ENCODE peak calls at places on chromosomes 11 and 22, in nine cellular contexts. One of them, this sample, is unnamed.

GRCh38 chr11:102047305-102047924 is at the start of gene CFAP300:
- DNase-seq in left ventricle myocardium inferior: peak
- DNase-seq in stomach: peak
- DNase-seq in colonic mucosa: peak
- DNase-seq in GM06990: peak
- DNase-seq in brain microvascular endothelial cell: peak
- DNase-seq in thoracic aorta: peak
- DNase-seq in psoas muscle: peak
- DNase-seq in mammary epithelial cell: peak
- DNase-seq in this sample: no peak

GRCh38 chr22:37661160-37661924 is 2.8 kb downstream of the PDXP start:
- DNase-seq in mammary epithelial cell: peak
- DNase-seq in left ventricle myocardium inferior: no peak
- DNase-seq in thoracic aorta: no peak
- DNase-seq in brain microvascular endothelial cell: peak
- DNase-seq in psoas muscle: no peak
- DNase-seq in colonic mucosa: no peak
- DNase-seq in stomach: no peak
- DNase-seq in GM06990: no peak
- DNase-seq in this sample: no peak

GRCh38 chr11:62908468-62909072 is 12.6 kb downstream of the CHRM1 start:
- DNase-seq in psoas muscle: no peak
- DNase-seq in brain microvascular endothelial cell: no peak
- DNase-seq in stomach: peak
- DNase-seq in GM06990: no peak
- DNase-seq in colonic mucosa: peak
- DNase-seq in thoracic aorta: no peak
- DNase-seq in mammary epithelial cell: no peak
- DNase-seq in left ventricle myocardium inferior: no peak
- DNase-seq in this sample: no peak

GRCh38 chr22:38327805-38328204 is 10.6 kb upstream of the CSNK1E start:
- DNase-seq in GM06990: no peak
- DNase-seq in brain microvascular endothelial cell: no peak
- DNase-seq in stomach: no peak
- DNase-seq in mammary epithelial cell: peak
- DNase-seq in psoas muscle: no peak
- DNase-seq in left ventricle myocardium inferior: no peak
- DNase-seq in thoracic aorta: no peak
- DNase-seq in colonic mucosa: no peak
- DNase-seq in this sample: peak

GRCh38 chr11:2159536-2160413 is 1.2 kb downstream of the INS start:
- DNase-seq in stomach: no peak
- DNase-seq in psoas muscle: no peak
- DNase-seq in left ventricle myocardium inferior: no peak
- DNase-seq in mammary epithelial cell: no peak
- DNase-seq in brain microvascular endothelial cell: no peak
- DNase-seq in GM06990: no peak
- DNase-seq in thoracic aorta: no peak
- DNase-seq in colonic mucosa: no peak
- DNase-seq in this sample: no peak

GRCh38 chr11:69480547-69481392 is 693 bp upstream of the LINC01488 start:
- DNase-seq in thoracic aorta: no peak
- DNase-seq in mammary epithelial cell: no peak
- DNase-seq in GM06990: no peak
- DNase-seq in colonic mucosa: peak
- DNase-seq in left ventricle myocardium inferior: peak
- DNase-seq in stomach: no peak
- DNase-seq in psoas muscle: peak
- DNase-seq in brain microvascular endothelial cell: peak
- DNase-seq in this sample: no peak

GRCh38 chr11:13110929-13111812 is 102.1 kb downstream of the RASSF10 start:
- DNase-seq in psoas muscle: no peak
- DNase-seq in colonic mucosa: no peak
- DNase-seq in stomach: no peak
- DNase-seq in GM06990: no peak
- DNase-seq in mammary epithelial cell: peak
- DNase-seq in brain microvascular endothelial cell: peak
- DNase-seq in thoracic aorta: no peak
- DNase-seq in left ventricle myocardium inferior: peak
- DNase-seq in this sample: no peak

GRCh38 chr11:44973634-44974401 is 23.1 kb upstream of the TP53I11 start:
- DNase-seq in mammary epithelial cell: no peak
- DNase-seq in brain microvascular endothelial cell: no peak
- DNase-seq in stomach: no peak
- DNase-seq in thoracic aorta: no peak
- DNase-seq in psoas muscle: no peak
- DNase-seq in GM06990: no peak
- DNase-seq in left ventricle myocardium inferior: no peak
- DNase-seq in colonic mucosa: no peak
- DNase-seq in this sample: no peak

GRCh38 chr11:20162824-20163777 is 2.8 kb upstream of the DBX1 start:
- DNase-seq in colonic mucosa: no peak
- DNase-seq in GM06990: no peak
- DNase-seq in mammary epithelial cell: peak
- DNase-seq in thoracic aorta: no peak
- DNase-seq in psoas muscle: no peak
- DNase-seq in stomach: no peak
- DNase-seq in brain microvascular endothelial cell: peak
- DNase-seq in left ventricle myocardium inferior: no peak
- DNase-seq in this sample: no peak
- H3K4me3 ChIP-seq in colonic mucosa: no peak
- H3K4me3 ChIP-seq in GM06990: no peak
- H3K4me3 ChIP-seq in mammary epithelial cell: no peak
- H3K4me3 ChIP-seq in thoracic aorta: peak
- H3K4me3 ChIP-seq in psoas muscle: peak
- H3K4me3 ChIP-seq in stomach: peak
- H3K4me3 ChIP-seq in brain microvascular endothelial cell: peak
- H3K4me3 ChIP-seq in left ventricle myocardium inferior: peak
- H3K4me3 ChIP-seq in this sample: peak

DNA sequence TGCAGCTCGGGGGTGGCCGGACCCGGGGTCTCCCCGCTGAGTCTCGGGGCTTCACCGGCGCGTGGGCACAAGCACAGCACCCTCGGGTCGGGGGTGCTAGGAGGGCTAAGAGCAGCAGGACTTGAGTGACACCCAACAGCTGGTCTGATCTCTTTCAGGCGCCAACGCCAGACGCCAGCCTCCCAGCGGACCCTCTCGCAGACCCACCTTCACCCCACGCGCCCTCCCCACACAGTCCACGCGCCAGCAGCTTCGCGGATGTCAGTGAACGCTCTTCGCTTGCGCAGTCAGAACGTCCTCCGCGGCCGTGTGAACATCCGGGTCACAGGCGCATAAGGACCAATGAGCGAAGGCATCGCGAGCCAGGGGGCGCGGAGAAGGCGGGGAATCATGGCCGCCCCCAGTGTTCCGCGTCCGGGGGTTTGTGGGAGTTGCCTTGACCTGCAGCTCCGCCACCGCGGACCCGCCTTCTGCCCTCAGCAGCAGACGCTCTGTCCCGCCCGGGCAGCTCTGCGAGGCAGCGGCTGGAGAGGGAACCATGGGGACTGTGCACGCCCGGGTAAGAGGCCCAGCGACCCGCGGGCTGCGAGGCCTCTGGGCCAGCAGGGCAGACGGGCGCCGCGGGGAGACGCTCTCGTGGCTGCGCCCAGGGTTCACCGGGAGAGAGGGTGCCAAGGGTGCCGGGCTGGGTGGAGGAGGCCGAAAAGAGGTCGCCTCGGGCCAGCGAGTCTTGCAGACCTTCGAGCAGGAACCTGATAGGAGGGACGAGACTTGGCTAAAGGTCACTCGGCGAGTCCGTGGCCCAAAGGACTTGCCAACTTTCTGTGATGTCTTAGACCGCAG is at the start of gene SAMM50:
- DNase-seq in brain microvascular endothelial cell: peak
- DNase-seq in mammary epithelial cell: peak
- DNase-seq in GM06990: peak
- DNase-seq in stomach: peak
- DNase-seq in colonic mucosa: peak
- DNase-seq in left ventricle myocardium inferior: peak
- DNase-seq in psoas muscle: peak
- DNase-seq in thoracic aorta: peak
- DNase-seq in this sample: peak
- TF ChIP-seq CTCF in brain microvascular endothelial cell: no peak
- TF ChIP-seq CTCF in mammary epithelial cell: no peak
- TF ChIP-seq CTCF in GM06990: peak
- TF ChIP-seq CTCF in stomach: no peak
- TF ChIP-seq CTCF in colonic mucosa: no peak
- TF ChIP-seq CTCF in left ventricle myocardium inferior: no peak
- TF ChIP-seq CTCF in psoas muscle: no peak
- TF ChIP-seq CTCF in thoracic aorta: no peak
- TF ChIP-seq CTCF in this sample: no peak

GRCh38 chr11:93216511-93217121 is 18.8 kb upstream of the SLC36A4 start:
- DNase-seq in colonic mucosa: peak
- DNase-seq in thoracic aorta: no peak
- DNase-seq in GM06990: no peak
- DNase-seq in brain microvascular endothelial cell: no peak
- DNase-seq in mammary epithelial cell: no peak
- DNase-seq in left ventricle myocardium inferior: no peak
- DNase-seq in psoas muscle: no peak
- DNase-seq in stomach: peak
- DNase-seq in this sample: no peak

GRCh38 chr11:93213622-93214021 is 15.8 kb upstream of the SLC36A4 start:
- DNase-seq in colonic mucosa: no peak
- DNase-seq in stomach: no peak
- DNase-seq in mammary epithelial cell: no peak
- DNase-seq in psoas muscle: no peak
- DNase-seq in left ventricle myocardium inferior: no peak
- DNase-seq in GM06990: no peak
- DNase-seq in thoracic aorta: no peak
- DNase-seq in brain microvascular endothelial cell: no peak
- DNase-seq in this sample: no peak

GRCh38 chr11:93208663-93209270 is 11.0 kb upstream of the SLC36A4 start:
- DNase-seq in psoas muscle: no peak
- DNase-seq in brain microvascular endothelial cell: no peak
- DNase-seq in GM06990: no peak
- DNase-seq in stomach: no peak
- DNase-seq in left ventricle myocardium inferior: no peak
- DNase-seq in mammary epithelial cell: no peak
- DNase-seq in thoracic aorta: no peak
- DNase-seq in colonic mucosa: no peak
- DNase-seq in this sample: no peak

GRCh38 chr11:93209476-93209875 is 11.7 kb upstream of the SLC36A4 start:
- DNase-seq in brain microvascular endothelial cell: no peak
- DNase-seq in mammary epithelial cell: no peak
- DNase-seq in psoas muscle: no peak
- DNase-seq in thoracic aorta: no peak
- DNase-seq in stomach: no peak
- DNase-seq in GM06990: no peak
- DNase-seq in left ventricle myocardium inferior: no peak
- DNase-seq in colonic mucosa: no peak
- DNase-seq in this sample: no peak

DNA sequence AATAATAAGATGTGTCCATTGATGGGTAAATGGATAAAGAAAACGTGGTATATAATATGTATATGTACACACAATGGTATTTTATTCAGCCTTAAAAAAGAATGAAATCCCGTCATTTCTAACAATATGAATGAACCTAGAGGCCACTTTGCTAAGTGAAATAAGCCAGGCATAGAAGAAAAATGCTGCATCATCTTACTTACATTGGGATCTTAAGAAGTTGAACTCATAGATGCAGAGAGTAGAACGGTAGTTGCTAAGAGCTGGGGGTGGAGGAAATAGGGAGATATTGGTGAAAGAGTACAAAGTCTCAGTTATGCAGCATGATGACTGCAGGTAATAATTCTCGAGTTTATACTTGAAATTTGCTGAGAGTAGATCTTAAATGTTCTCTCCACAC is 14.3 kb upstream of the SLC36A4 start:
- DNase-seq in psoas muscle: no peak
- DNase-seq in GM06990: no peak
- DNase-seq in left ventricle myocardium inferior: no peak
- DNase-seq in brain microvascular endothelial cell: no peak
- DNase-seq in colonic mucosa: no peak
- DNase-seq in stomach: no peak
- DNase-seq in mammary epithelial cell: no peak
- DNase-seq in thoracic aorta: no peak
- DNase-seq in this sample: no peak
- H3K4me3 ChIP-seq in psoas muscle: no peak
- H3K4me3 ChIP-seq in GM06990: no peak
- H3K4me3 ChIP-seq in left ventricle myocardium inferior: no peak
- H3K4me3 ChIP-seq in brain microvascular endothelial cell: no peak
- H3K4me3 ChIP-seq in colonic mucosa: no peak
- H3K4me3 ChIP-seq in stomach: no peak
- H3K4me3 ChIP-seq in mammary epithelial cell: no peak
- H3K4me3 ChIP-seq in thoracic aorta: no peak
- H3K4me3 ChIP-seq in this sample: no peak

DNA sequence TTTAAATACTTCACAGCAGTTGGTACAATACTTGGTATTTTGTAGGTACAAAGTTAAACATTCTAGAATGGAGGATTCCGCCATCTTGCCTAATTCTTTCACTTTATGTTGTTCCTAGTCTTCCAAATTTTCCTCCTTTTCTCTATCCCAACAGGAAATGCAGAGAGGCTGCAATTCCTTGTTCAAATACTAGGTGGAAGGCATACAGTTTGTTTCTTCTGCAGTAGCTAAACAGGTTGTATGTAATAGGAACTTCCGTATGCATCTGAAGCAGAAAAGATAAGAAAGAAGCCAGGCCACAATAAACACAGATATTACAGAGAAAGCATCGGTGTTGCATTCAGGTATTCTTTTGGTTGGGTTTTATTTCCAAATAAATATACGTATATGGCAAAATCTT is 186.4 kb upstream of the MTMR2 start:
- DNase-seq in left ventricle myocardium inferior: no peak
- DNase-seq in GM06990: no peak
- DNase-seq in psoas muscle: no peak
- DNase-seq in thoracic aorta: no peak
- DNase-seq in brain microvascular endothelial cell: no peak
- DNase-seq in colonic mucosa: no peak
- DNase-seq in stomach: no peak
- DNase-seq in mammary epithelial cell: no peak
- DNase-seq in this sample: no peak
- TF ChIP-seq CTCF in left ventricle myocardium inferior: no peak
- TF ChIP-seq CTCF in GM06990: no peak
- TF ChIP-seq CTCF in psoas muscle: no peak
- TF ChIP-seq CTCF in thoracic aorta: no peak
- TF ChIP-seq CTCF in brain microvascular endothelial cell: no peak
- TF ChIP-seq CTCF in colonic mucosa: no peak
- TF ChIP-seq CTCF in stomach: peak
- TF ChIP-seq CTCF in mammary epithelial cell: peak
- TF ChIP-seq CTCF in this sample: no peak